ENCODE peak calls at places on chromosomes 13 and 19, in six cellular contexts. T, V, W, X, K and R are unnamed samples.

GRCh38 chr13:104450006-104450405 is 1383.8 kb upstream of the SLC10A2 start:
- DNase-seq in W (no peak), X (no peak), T (no peak), K (no peak), V (no peak), R (no peak)

GRCh38 chr19:17765069-17765618 is 13.9 kb downstream of the FCHO1 start:
- DNase-seq in K (no peak), X (no peak), T (no peak), W (no peak), V (no peak), R (no peak)

GRCh38 chr13:98746968-98747367 is 5.5 kb downstream of the SLC15A1 start:
- DNase-seq in W (no peak), T (no peak), K (peak), V (no peak), X (no peak), R (no peak)

GRCh38 chr13:110342474-110342873 is 35.4 kb downstream of the COL4A2 start:
- DNase-seq in V (no peak), X (no peak), K (no peak), W (no peak), T (no peak), R (no peak)

GRCh38 chr19:51000981-51001380 is 423 bp downstream of the KLK8 start:
- DNase-seq in V (no peak), K (no peak), W (no peak), X (no peak), T (no peak), R (no peak)

GRCh38 chr19:49988433-49988832 is 27.5 kb upstream of the SIGLEC11 start:
- DNase-seq in V (no peak), X (peak), W (no peak), K (peak), T (no peak), R (peak)

GRCh38 chr19:13428352-13428751 is 77.9 kb downstream of the CACNA1A start:
- DNase-seq in T (no peak), K (peak), W (peak), V (no peak), X (peak), R (no peak)

GRCh38 chr19:18346091-18346490 is 5.7 kb downstream of the PGPEP1 start:
- DNase-seq in W (no peak), X (no peak), K (no peak), V (no peak), T (no peak), R (no peak)

GRCh38 chr13:30932481-30933333 is at the start of gene TEX26:
- DNase-seq in T (no peak), W (no peak), K (no peak), X (no peak), V (peak), R (peak)

GRCh38 chr19:4911786-4912672 is 2.7 kb downstream of the UHRF1 start:
- DNase-seq in V (no peak), K (peak), X (peak), T (peak), W (peak), R (peak)

GRCh38 chr19:16527971-16528521 is 14.2 kb downstream of the CHERP start:
- DNase-seq in T (peak), W (peak), V (no peak), K (no peak), X (no peak), R (no peak)

GRCh38 chr19:35457173-35457572 is 9.1 kb downstream of the FFAR2 start:
- DNase-seq in W (no peak), T (no peak), X (no peak), K (no peak), V (no peak), R (no peak)

GRCh38 chr13:41766439-41766838 is 194.5 kb downstream of the VWA8 start:
- DNase-seq in K (no peak), V (no peak), W (no peak), X (no peak), T (no peak), R (no peak)

GRCh38 chr13:98688373-98688772 is 64.1 kb downstream of the SLC15A1 start:
- DNase-seq in X (no peak), W (no peak), V (no peak), T (no peak), K (peak), R (no peak)

GRCh38 chr19:14434157-14434501 is 1.0 kb downstream of the PKN1 start:
- DNase-seq in V (peak), K (no peak), W (no peak), X (no peak), T (no peak), R (no peak)

GRCh38 chr13:79451500-79451962 is 29.4 kb upstream of the NDFIP2 start:
- DNase-seq in K (peak), T (peak), X (peak), W (peak), V (no peak), R (peak)

GRCh38 chr13:23087884-23088283 is 92.9 kb upstream of the SGCG start:
- DNase-seq in V (no peak), X (no peak), W (peak), K (peak), T (no peak), R (no peak)

GRCh38 chr13:22061371-22061805 is 390.5 kb downstream of the FGF9 start:
- DNase-seq in W (no peak), V (no peak), T (peak), X (no peak), K (no peak), R (no peak)

GRCh38 chr13:32330438-32330837 is 15.1 kb downstream of the BRCA2 start:
- DNase-seq in X (no peak), T (no peak), K (peak), W (no peak), V (no peak), R (peak)